ENCODE peak calls at places on chromosomes 11 and 22, in five cellular contexts. T, Z, L, Y and O are unnamed samples.
A peak's percentile ranks its signal among the peaks of the same experiment; 100 is the strongest.

GRCh38 chr22:19994851-19995610 is 21.6 kb downstream of the ARVCF start:
- DNase-seq in T (no peak), Z (no peak), L (no peak), Y (no peak), O (no peak)

GRCh38 chr11:3685923-3686322 is 14.7 kb upstream of the CHRNA10 start:
- DNase-seq in T (no peak), Z (no peak), L (no peak), Y (no peak), O (no peak)

GRCh38 chr11:68461284-68461861 is 821 bp downstream of the PPP6R3 start:
- DNase-seq in T (peak; percentile 13), Z (no peak), L (no peak), Y (no peak), O (no peak)

GRCh38 chr11:129842138-129842537 is 26.5 kb downstream of the TMEM45B start:
- DNase-seq in T (no peak), Z (no peak), L (no peak), Y (no peak), O (no peak)

GRCh38 chr11:71080239-71081097 is 171.9 kb downstream of the SHANK2 start:
- DNase-seq in T (peak; percentile 92), Z (peak; percentile 82), L (peak; percentile 7), Y (no peak), O (peak; percentile 89)

GRCh38 chr11:117909611-117910382 is 19.4 kb downstream of the TMPRSS13 start:
- DNase-seq in T (no peak), Z (no peak), L (no peak), Y (no peak), O (no peak)

GRCh38 chr11:75563978-75564552 is 2.0 kb downstream of the SERPINH1 start:
- DNase-seq in T (no peak), Z (no peak), L (peak; percentile 58), Y (no peak), O (no peak)

GRCh38 chr11:133234883-133235282 is 297.4 kb downstream of the OPCML start:
- DNase-seq in T (no peak), Z (no peak), L (no peak), Y (no peak), O (no peak)

GRCh38 chr11:117629146-117629545 is 167.9 kb downstream of the DSCAML1 start:
- DNase-seq in T (no peak), Z (no peak), L (no peak), Y (no peak), O (no peak)

GRCh38 chr11:123543796-123544195 is 110.6 kb downstream of the SCN3B start:
- DNase-seq in T (no peak), Z (no peak), L (no peak), Y (no peak), O (no peak)

GRCh38 chr22:21073482-21073881 is 27.7 kb downstream of the LRRC74B start:
- DNase-seq in T (no peak), Z (no peak), L (no peak), Y (no peak), O (no peak)

GRCh38 chr22:44057411-44057987 is 33.4 kb downstream of the PARVB start:
- DNase-seq in T (no peak), Z (no peak), L (no peak), Y (no peak), O (no peak)

GRCh38 chr22:23128269-23129108 is 13.3 kb downstream of the RSPH14 start:
- DNase-seq in T (peak; percentile 66), Z (peak; percentile 10), L (peak; percentile 27), Y (peak; percentile 96), O (peak; percentile 25)

GRCh38 chr22:20243545-20244249 is 24.4 kb downstream of the RTN4R start:
- DNase-seq in T (peak; percentile 94), Z (peak; percentile 72), L (no peak), Y (no peak), O (peak; percentile 33)

GRCh38 chr11:69362315-69362714 is 68.4 kb downstream of the MYEOV start:
- DNase-seq in T (no peak), Z (no peak), L (no peak), Y (no peak), O (no peak)

GRCh38 chr22:18962308-18962635 is 26.2 kb upstream of the PRODH start:
- DNase-seq in T (no peak), Z (no peak), L (no peak), Y (no peak), O (no peak)

GRCh38 chr11:84558085-84558905 is 1068.8 kb downstream of the DLG2 start:
- DNase-seq in T (peak; percentile 58), Z (peak; percentile 20), L (peak; percentile 2), Y (no peak), O (peak; percentile 62)

GRCh38 chr22:34845391-34845790 is 220.6 kb upstream of the ISX start:
- DNase-seq in T (no peak), Z (no peak), L (no peak), Y (no peak), O (no peak)

GRCh38 chr22:20987375-20987774 is 5.3 kb downstream of the LZTR1 start:
- DNase-seq in T (no peak), Z (no peak), L (no peak), Y (no peak), O (no peak)